ENCODE peak calls at places on chromosomes 1 and 21, in eight cellular contexts. Z, M, G, U, P, X, A and R are unnamed samples. For H3K4me1, the result is how much of the 10 kb centered on the place peaks cover.

GRCh38 chr1:203600782-203601513 is 25.7 kb upstream of the ATP2B4 start:
- DNase-seq in Z (no peak), G (no peak), U (no peak), M (peak), X (no peak), P (no peak), A (no peak), R (no peak)

GRCh38 chr1:42844592-42845140 is 1.7 kb upstream of the ZNF691 start:
- DNase-seq in X (no peak), A (no peak), P (no peak), M (no peak), Z (no peak), U (no peak), G (no peak), R (no peak)

GRCh38 chr1:10867138-10867721 is 70.8 kb upstream of the CASZ1 start:
- DNase-seq in U (no peak), M (peak), G (peak), A (peak), P (peak), Z (peak), X (no peak), R (peak)

GRCh38 chr1:66788231-66788939 is 12.7 kb downstream of the INSL5 start:
- DNase-seq in Z (no peak), P (no peak), G (no peak), M (no peak), U (no peak), X (no peak), A (no peak), R (no peak)

GRCh38 chr1:12196641-12197482 is 30.1 kb downstream of the TNFRSF1B start:
- DNase-seq in A (no peak), M (peak), G (no peak), X (no peak), Z (peak), P (peak), U (peak), R (no peak)

GRCh38 chr1:192730206-192730605 is 78.6 kb upstream of the RGS2 start:
- DNase-seq in P (no peak), Z (no peak), M (no peak), G (no peak), U (no peak), X (no peak), A (peak), R (no peak)

GRCh38 chr1:103529746-103530145 is 4.2 kb downstream of the RNPC3 start:
- DNase-seq in M (peak), U (no peak), P (no peak), Z (peak), X (no peak), A (no peak), G (no peak), R (no peak)

GRCh38 chr1:24203404-24203803 is 16.3 kb upstream of the IFNLR1 start:
- DNase-seq in Z (no peak), P (no peak), U (no peak), G (no peak), A (no peak), M (no peak), X (peak), R (no peak)

GRCh38 chr1:19028546-19029129 is 72.2 kb upstream of the IFFO2 start:
- DNase-seq in P (no peak), X (no peak), A (no peak), U (peak), G (no peak), M (no peak), Z (peak), R (no peak)

GRCh38 chr1:193700710-193701355 is 514.4 kb upstream of the B3GALT2 start:
- DNase-seq in U (no peak), A (peak), Z (peak), P (no peak), G (no peak), M (peak), X (no peak), R (no peak)

GRCh38 chr1:179953974-179954493 is 576 bp upstream of the CEP350 start:
- DNase-seq in U (no peak), A (no peak), G (no peak), M (no peak), P (peak), X (no peak), Z (no peak), R (no peak)

GRCh38 chr1:53366901-53367502 is 39.1 kb upstream of the LRP8 start:
- DNase-seq in A (no peak), P (peak), M (no peak), Z (peak), G (no peak), U (peak), X (peak), R (no peak)

GRCh38 chr1:20185834-20186782 is at the start of the genes PLA2G2C and UBXN10:
- DNase-seq in M (peak), Z (peak), U (no peak), P (peak), G (peak), A (no peak), X (peak), R (peak)

GRCh38 chr1:24765308-24765988 is 20.2 kb downstream of the CLIC4 start:
- DNase-seq in U (no peak), M (peak), A (peak), X (no peak), G (no peak), P (no peak), Z (no peak), R (no peak)

GRCh38 chr1:23848673-23849616 is 19.1 kb downstream of the FUCA1 start:
- DNase-seq in P (no peak), G (no peak), X (no peak), Z (no peak), A (no peak), U (no peak), M (no peak), R (no peak)

DNA sequence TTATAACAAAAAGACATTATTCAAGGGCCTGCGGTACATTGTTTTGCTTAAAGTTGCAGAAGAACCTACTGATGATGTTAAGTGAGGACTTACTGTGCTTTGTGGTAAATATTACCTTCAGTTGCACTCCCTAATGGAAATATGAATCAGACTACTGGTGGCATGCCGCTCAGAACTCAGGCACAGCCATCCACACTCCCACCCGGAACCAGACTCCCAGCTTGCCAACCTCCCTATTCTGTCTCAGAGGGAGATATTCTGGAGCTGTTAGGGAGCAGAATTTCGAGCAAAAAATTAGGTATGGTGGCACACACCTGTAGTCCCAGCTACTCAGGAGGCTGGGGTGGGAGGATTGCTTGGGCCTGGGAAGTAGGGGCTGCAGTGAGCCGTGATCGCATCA is 13.1 kb downstream of the PGBD5 start:
- DNase-seq in X (no peak), M (no peak), A (no peak), G (no peak), Z (no peak), U (no peak), P (no peak), R (no peak)
- H3K4me1 ChIP-seq in X (under half), M (under half), A (under half), G (under half), Z (under half), U (under half), P (under half), R (under half)

GRCh38 chr1:39668111-39668510 is 3.8 kb downstream of the NT5C1A start:
- DNase-seq in G (no peak), Z (no peak), U (no peak), M (no peak), X (no peak), P (no peak), A (no peak), R (no peak)
- H3K4me1 ChIP-seq in G (under half), Z (under half), U (under half), M (under half), X (under half), P (under half), A (under half), R (under half)

DNA sequence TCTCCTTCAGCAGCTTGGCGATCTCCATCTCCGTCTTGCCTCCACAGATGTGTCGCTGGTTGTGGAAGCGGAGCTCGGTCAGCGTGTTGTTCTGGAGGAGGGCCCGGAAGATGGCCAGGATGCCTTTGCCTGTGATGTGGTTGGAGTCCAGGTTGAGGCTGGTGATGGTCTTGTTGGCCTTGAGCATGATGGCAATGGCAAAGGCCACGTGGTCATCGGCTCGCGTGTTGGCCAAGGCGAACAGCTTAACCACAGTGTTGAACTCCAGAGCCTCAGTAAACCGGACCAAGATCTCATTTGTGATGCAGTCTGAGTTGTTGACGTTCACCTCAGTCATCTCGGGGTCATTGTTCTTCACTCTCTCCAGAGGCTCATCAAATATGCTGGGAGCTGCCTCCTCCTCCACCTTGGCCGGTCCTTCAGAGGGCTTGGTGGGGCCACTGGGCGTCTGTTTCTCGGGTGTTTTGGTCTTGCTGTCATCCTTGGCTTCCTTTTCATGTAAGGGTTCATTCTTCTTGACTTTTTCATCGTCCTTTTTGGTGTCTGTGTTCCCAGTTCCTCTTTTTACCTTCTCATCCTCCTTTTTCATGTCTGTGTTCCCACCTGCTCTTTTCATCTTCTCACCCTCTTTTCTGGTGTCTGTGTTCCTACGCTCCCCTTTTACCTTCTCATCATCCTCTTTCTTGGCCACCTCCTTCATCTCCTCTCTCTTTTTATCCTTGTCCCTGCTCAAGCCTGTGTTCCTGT is 11.2 kb downstream of the SHISA4 start:
- DNase-seq in A (no peak), P (no peak), Z (no peak), M (no peak), G (no peak), U (no peak), X (no peak), R (no peak)
- H3K4me1 ChIP-seq in A (under half), P (under half), Z (under half), M (under half), G (under half), U (half or more), X (under half), R (under half)

DNA sequence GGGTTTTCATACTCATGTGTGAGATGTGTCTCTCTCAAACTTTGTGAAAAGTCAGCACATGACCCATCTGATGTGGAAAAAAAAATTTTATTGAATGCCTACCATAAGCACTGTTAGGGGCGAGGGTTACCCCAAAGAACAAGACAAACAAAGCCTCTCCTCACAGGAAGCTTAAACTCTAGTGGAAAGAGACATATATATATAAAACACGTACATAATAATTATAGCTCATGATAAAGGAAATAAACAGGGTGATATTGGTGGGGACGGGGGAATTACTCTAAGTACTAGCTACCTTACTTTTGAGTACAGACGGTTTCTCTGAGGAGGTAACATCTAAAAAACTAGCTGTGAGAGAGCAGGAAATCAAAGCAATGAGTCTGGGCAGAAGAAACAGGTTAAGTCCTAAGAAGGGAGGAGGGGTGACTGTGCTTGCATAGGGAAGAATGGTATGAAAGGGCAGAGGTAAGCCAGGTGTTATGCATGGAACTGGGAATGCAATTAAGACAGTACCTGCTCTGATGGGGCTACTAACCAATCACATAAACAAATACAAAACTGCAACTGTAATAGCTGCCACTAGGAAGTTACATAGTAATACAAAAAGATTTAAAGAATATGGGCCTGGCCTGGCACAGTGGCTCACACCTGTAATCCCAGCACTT is 4.5 kb downstream of the LIN9 start:
- DNase-seq in U (no peak), P (no peak), G (no peak), A (no peak), X (no peak), M (peak), Z (no peak), R (no peak)
- H3K4me1 ChIP-seq in U (under half), P (under half), G (under half), A (under half), X (under half), M (under half), Z (under half), R (under half)

GRCh38 chr1:92833840-92834239 is 2.0 kb downstream of the RPL5 start:
- DNase-seq in G (no peak), Z (no peak), U (no peak), X (no peak), A (no peak), P (no peak), M (no peak), R (no peak)

GRCh38 chr1:92837062-92837461 is 5.2 kb downstream of the RPL5 start:
- DNase-seq in M (no peak), Z (no peak), P (no peak), U (no peak), G (no peak), X (no peak), A (no peak), R (no peak)

GRCh38 chr1:92831762-92832536 is at the start of gene RPL5:
- DNase-seq in M (peak), X (peak), U (peak), G (peak), A (peak), P (peak), Z (peak), R (peak)

GRCh38 chr1:92832537-92833160 is 809 bp downstream of the RPL5 start:
- DNase-seq in Z (no peak), G (no peak), M (no peak), U (no peak), X (no peak), P (no peak), A (peak), R (no peak)

GRCh38 chr1:92834617-92835016 is 2.8 kb downstream of the RPL5 start:
- DNase-seq in M (no peak), A (no peak), U (no peak), P (no peak), G (no peak), X (no peak), Z (no peak), R (no peak)
- H3K4me1 ChIP-seq in M (under half), A (under half), U (half or more), P (half or more), G (under half), X (under half), Z (under half), R (under half)

DNA sequence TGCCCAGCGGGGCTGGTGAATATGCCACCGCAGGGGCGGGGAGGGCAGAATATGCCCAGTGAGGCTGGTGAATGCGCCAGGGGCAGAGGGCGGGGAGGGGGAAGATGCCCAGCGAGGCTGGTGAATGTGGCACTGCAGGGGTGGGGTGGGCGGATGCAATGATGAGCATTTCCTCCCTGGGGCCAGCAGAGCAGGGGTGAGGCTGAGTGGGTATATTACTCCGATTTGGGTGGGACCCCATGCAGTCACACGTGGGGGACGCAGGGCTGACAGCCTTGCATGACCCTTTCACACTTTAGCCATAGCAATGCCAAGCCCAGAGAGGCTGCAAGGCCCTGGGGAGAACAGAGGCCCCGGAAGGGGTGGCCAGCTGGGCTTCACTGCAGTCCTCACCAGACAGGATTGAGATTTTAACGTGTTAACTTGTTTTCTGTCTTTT is 9.3 kb upstream of the SLX9 start:
- DNase-seq in G (no peak), X (no peak), U (peak), Z (peak), P (no peak), A (no peak), M (no peak), R (peak)
- H3K4me1 ChIP-seq in G (under half), X (under half), U (half or more), Z (under half), P (half or more), A (under half), M (under half), R (half or more)